ENCODE peak calls at places on chromosome 21, in eight cellular contexts. One of them, this sample, is unnamed.
A peak's percentile ranks its signal among the peaks of the same experiment; 100 is the strongest.

GRCh38 chr21:21624674-21625073 is 626.5 kb downstream of the NCAM2 start:
- DNase-seq in lung microvascular endothelial cell: no peak
- DNase-seq in A172: no peak
- DNase-seq in T follicular helper cell: no peak
- DNase-seq in stimulated activated CD4-positive, alpha-beta T cell treated with anti-CD3 and anti-CD28 coated beads, Interleukin-4, amount 100 ng/mL, for 48 hours: no peak
- DNase-seq in NCI-H1436: no peak
- DNase-seq in CD14-positive monocyte: no peak
- DNase-seq in globus pallidus: no peak
- DNase-seq in this sample: peak; percentile 57

GRCh38 chr21:28865488-28866186 is 127.0 kb downstream of the LTN1 start:
- DNase-seq in A172: no peak
- DNase-seq in globus pallidus: no peak
- DNase-seq in T follicular helper cell: no peak
- DNase-seq in CD14-positive monocyte: no peak
- DNase-seq in lung microvascular endothelial cell: no peak
- DNase-seq in stimulated activated CD4-positive, alpha-beta T cell treated with anti-CD3 and anti-CD28 coated beads, Interleukin-4, amount 100 ng/mL, for 48 hours: no peak
- DNase-seq in NCI-H1436: no peak
- DNase-seq in this sample: no peak

GRCh38 chr21:35649186-35649585 is 411.1 kb downstream of the SETD4 start:
- DNase-seq in lung microvascular endothelial cell: no peak
- DNase-seq in stimulated activated CD4-positive, alpha-beta T cell treated with anti-CD3 and anti-CD28 coated beads, Interleukin-4, amount 100 ng/mL, for 48 hours: no peak
- DNase-seq in A172: peak; percentile 84
- DNase-seq in CD14-positive monocyte: no peak
- DNase-seq in NCI-H1436: no peak
- DNase-seq in T follicular helper cell: no peak
- DNase-seq in globus pallidus: no peak
- DNase-seq in this sample: peak; percentile 72

GRCh38 chr21:46092026-46092764 is 5.7 kb upstream of the COL6A2 start:
- DNase-seq in globus pallidus: no peak
- DNase-seq in stimulated activated CD4-positive, alpha-beta T cell treated with anti-CD3 and anti-CD28 coated beads, Interleukin-4, amount 100 ng/mL, for 48 hours: no peak
- DNase-seq in A172: peak; percentile 7
- DNase-seq in NCI-H1436: no peak
- DNase-seq in lung microvascular endothelial cell: no peak
- DNase-seq in T follicular helper cell: no peak
- DNase-seq in CD14-positive monocyte: no peak
- DNase-seq in this sample: peak; percentile 100

GRCh38 chr21:42295845-42296244 is 19.4 kb downstream of the TFF3 start:
- DNase-seq in lung microvascular endothelial cell: no peak
- DNase-seq in T follicular helper cell: no peak
- DNase-seq in stimulated activated CD4-positive, alpha-beta T cell treated with anti-CD3 and anti-CD28 coated beads, Interleukin-4, amount 100 ng/mL, for 48 hours: no peak
- DNase-seq in A172: no peak
- DNase-seq in globus pallidus: no peak
- DNase-seq in CD14-positive monocyte: no peak
- DNase-seq in NCI-H1436: no peak
- DNase-seq in this sample: no peak

GRCh38 chr21:43801006-43801783 is 11.8 kb downstream of the RRP1 start:
- DNase-seq in stimulated activated CD4-positive, alpha-beta T cell treated with anti-CD3 and anti-CD28 coated beads, Interleukin-4, amount 100 ng/mL, for 48 hours: no peak
- DNase-seq in T follicular helper cell: no peak
- DNase-seq in CD14-positive monocyte: no peak
- DNase-seq in globus pallidus: no peak
- DNase-seq in A172: no peak
- DNase-seq in lung microvascular endothelial cell: no peak
- DNase-seq in NCI-H1436: no peak
- DNase-seq in this sample: no peak

GRCh38 chr21:42859891-42860230 is 19.5 kb downstream of the WDR4 start:
- DNase-seq in lung microvascular endothelial cell: no peak
- DNase-seq in globus pallidus: no peak
- DNase-seq in T follicular helper cell: no peak
- DNase-seq in NCI-H1436: no peak
- DNase-seq in stimulated activated CD4-positive, alpha-beta T cell treated with anti-CD3 and anti-CD28 coated beads, Interleukin-4, amount 100 ng/mL, for 48 hours: no peak
- DNase-seq in CD14-positive monocyte: no peak
- DNase-seq in A172: no peak
- DNase-seq in this sample: no peak

GRCh38 chr21:31310750-31311149 is 33.3 kb downstream of the TIAM1 start:
- DNase-seq in lung microvascular endothelial cell: no peak
- DNase-seq in NCI-H1436: peak; percentile 44
- DNase-seq in T follicular helper cell: no peak
- DNase-seq in A172: no peak
- DNase-seq in globus pallidus: no peak
- DNase-seq in CD14-positive monocyte: no peak
- DNase-seq in stimulated activated CD4-positive, alpha-beta T cell treated with anti-CD3 and anti-CD28 coated beads, Interleukin-4, amount 100 ng/mL, for 48 hours: no peak
- DNase-seq in this sample: peak; percentile 13

GRCh38 chr21:38439336-38439900 is 58.9 kb downstream of the ERG start:
- DNase-seq in stimulated activated CD4-positive, alpha-beta T cell treated with anti-CD3 and anti-CD28 coated beads, Interleukin-4, amount 100 ng/mL, for 48 hours: no peak
- DNase-seq in A172: no peak
- DNase-seq in T follicular helper cell: no peak
- DNase-seq in CD14-positive monocyte: no peak
- DNase-seq in lung microvascular endothelial cell: no peak
- DNase-seq in NCI-H1436: no peak
- DNase-seq in globus pallidus: no peak
- DNase-seq in this sample: no peak

GRCh38 chr21:42974832-42975820 is 764 bp downstream of the PKNOX1 start:
- DNase-seq in globus pallidus: peak; percentile 73
- DNase-seq in lung microvascular endothelial cell: peak; percentile 65
- DNase-seq in A172: peak; percentile 45
- DNase-seq in T follicular helper cell: peak; percentile 57
- DNase-seq in CD14-positive monocyte: peak; percentile 49
- DNase-seq in NCI-H1436: peak; percentile 60
- DNase-seq in stimulated activated CD4-positive, alpha-beta T cell treated with anti-CD3 and anti-CD28 coated beads, Interleukin-4, amount 100 ng/mL, for 48 hours: peak; percentile 43
- DNase-seq in this sample: peak; percentile 46

GRCh38 chr21:34977333-34977732 is 71.8 kb downstream of the RUNX1 start:
- DNase-seq in A172: no peak
- DNase-seq in stimulated activated CD4-positive, alpha-beta T cell treated with anti-CD3 and anti-CD28 coated beads, Interleukin-4, amount 100 ng/mL, for 48 hours: no peak
- DNase-seq in CD14-positive monocyte: no peak
- DNase-seq in lung microvascular endothelial cell: no peak
- DNase-seq in T follicular helper cell: no peak
- DNase-seq in globus pallidus: no peak
- DNase-seq in NCI-H1436: no peak
- DNase-seq in this sample: no peak

GRCh38 chr21:25722631-25723030 is 12.1 kb downstream of the ATP5PF start:
- DNase-seq in CD14-positive monocyte: peak; percentile 47
- DNase-seq in lung microvascular endothelial cell: no peak
- DNase-seq in T follicular helper cell: no peak
- DNase-seq in globus pallidus: no peak
- DNase-seq in A172: no peak
- DNase-seq in stimulated activated CD4-positive, alpha-beta T cell treated with anti-CD3 and anti-CD28 coated beads, Interleukin-4, amount 100 ng/mL, for 48 hours: no peak
- DNase-seq in NCI-H1436: no peak
- DNase-seq in this sample: no peak

GRCh38 chr21:45639206-45640000 is 4.1 kb upstream of the PCBP3 start:
- DNase-seq in T follicular helper cell: no peak
- DNase-seq in A172: no peak
- DNase-seq in CD14-positive monocyte: no peak
- DNase-seq in stimulated activated CD4-positive, alpha-beta T cell treated with anti-CD3 and anti-CD28 coated beads, Interleukin-4, amount 100 ng/mL, for 48 hours: no peak
- DNase-seq in globus pallidus: no peak
- DNase-seq in lung microvascular endothelial cell: no peak
- DNase-seq in NCI-H1436: no peak
- DNase-seq in this sample: peak; percentile 40

GRCh38 chr21:45551816-45552695 is 9.8 kb upstream of the SLC19A1 start:
- DNase-seq in stimulated activated CD4-positive, alpha-beta T cell treated with anti-CD3 and anti-CD28 coated beads, Interleukin-4, amount 100 ng/mL, for 48 hours: no peak
- DNase-seq in globus pallidus: no peak
- DNase-seq in T follicular helper cell: no peak
- DNase-seq in NCI-H1436: no peak
- DNase-seq in A172: no peak
- DNase-seq in lung microvascular endothelial cell: no peak
- DNase-seq in CD14-positive monocyte: no peak
- DNase-seq in this sample: no peak

GRCh38 chr21:39065912-39066311 is 117.3 kb downstream of the PSMG1 start:
- DNase-seq in T follicular helper cell: no peak
- DNase-seq in CD14-positive monocyte: no peak
- DNase-seq in NCI-H1436: no peak
- DNase-seq in A172: no peak
- DNase-seq in stimulated activated CD4-positive, alpha-beta T cell treated with anti-CD3 and anti-CD28 coated beads, Interleukin-4, amount 100 ng/mL, for 48 hours: no peak
- DNase-seq in lung microvascular endothelial cell: no peak
- DNase-seq in globus pallidus: no peak
- DNase-seq in this sample: no peak

GRCh38 chr21:34820051-34820450 is 151.3 kb downstream of the CLIC6 start:
- DNase-seq in NCI-H1436: no peak
- DNase-seq in CD14-positive monocyte: no peak
- DNase-seq in stimulated activated CD4-positive, alpha-beta T cell treated with anti-CD3 and anti-CD28 coated beads, Interleukin-4, amount 100 ng/mL, for 48 hours: no peak
- DNase-seq in globus pallidus: no peak
- DNase-seq in T follicular helper cell: no peak
- DNase-seq in A172: no peak
- DNase-seq in lung microvascular endothelial cell: no peak
- DNase-seq in this sample: no peak

GRCh38 chr21:38937286-38937790 is 131.6 kb downstream of the ETS2 start:
- DNase-seq in CD14-positive monocyte: no peak
- DNase-seq in lung microvascular endothelial cell: no peak
- DNase-seq in T follicular helper cell: no peak
- DNase-seq in NCI-H1436: no peak
- DNase-seq in globus pallidus: no peak
- DNase-seq in A172: no peak
- DNase-seq in stimulated activated CD4-positive, alpha-beta T cell treated with anti-CD3 and anti-CD28 coated beads, Interleukin-4, amount 100 ng/mL, for 48 hours: no peak
- DNase-seq in this sample: no peak

GRCh38 chr21:25350056-25350455 is 257.2 kb downstream of the MRPL39 start:
- DNase-seq in stimulated activated CD4-positive, alpha-beta T cell treated with anti-CD3 and anti-CD28 coated beads, Interleukin-4, amount 100 ng/mL, for 48 hours: peak; percentile 52
- DNase-seq in CD14-positive monocyte: no peak
- DNase-seq in T follicular helper cell: no peak
- DNase-seq in NCI-H1436: no peak
- DNase-seq in globus pallidus: no peak
- DNase-seq in A172: peak; percentile 55
- DNase-seq in lung microvascular endothelial cell: peak; percentile 1
- DNase-seq in this sample: peak; percentile 66

GRCh38 chr21:17451364-17451869 is 61.4 kb upstream of the CXADR start:
- DNase-seq in A172: peak; percentile 48
- DNase-seq in lung microvascular endothelial cell: peak; percentile 56
- DNase-seq in globus pallidus: no peak
- DNase-seq in CD14-positive monocyte: no peak
- DNase-seq in NCI-H1436: no peak
- DNase-seq in stimulated activated CD4-positive, alpha-beta T cell treated with anti-CD3 and anti-CD28 coated beads, Interleukin-4, amount 100 ng/mL, for 48 hours: no peak
- DNase-seq in T follicular helper cell: no peak
- DNase-seq in this sample: peak; percentile 91

GRCh38 chr21:39685991-39686390 is 59.0 kb upstream of the IGSF5 start:
- DNase-seq in A172: no peak
- DNase-seq in T follicular helper cell: no peak
- DNase-seq in stimulated activated CD4-positive, alpha-beta T cell treated with anti-CD3 and anti-CD28 coated beads, Interleukin-4, amount 100 ng/mL, for 48 hours: no peak
- DNase-seq in CD14-positive monocyte: no peak
- DNase-seq in globus pallidus: no peak
- DNase-seq in lung microvascular endothelial cell: no peak
- DNase-seq in NCI-H1436: no peak
- DNase-seq in this sample: no peak